ENCODE peak calls at places on chromosomes 6 and 20, in four cellular contexts. O, Q, Y and J are unnamed samples.

GRCh38 chr6:12147557-12148316 is 135.6 kb downstream of the HIVEP1 start:
- DNase-seq in Y (no peak), O (no peak), Q (no peak), J (no peak)

GRCh38 chr6:157226026-157226639 is 97.2 kb downstream of the TMEM242 start:
- DNase-seq in O (no peak), Y (no peak), Q (peak), J (no peak)

GRCh38 chr6:80336906-80337305 is 230.4 kb downstream of the BCKDHB start:
- DNase-seq in O (no peak), Y (no peak), Q (no peak), J (no peak)

GRCh38 chr6:107870379-107870778 is 46.3 kb upstream of the SCML4 start:
- DNase-seq in Y (no peak), O (no peak), Q (no peak), J (no peak)

GRCh38 chr6:101090281-101090680 is 209.2 kb upstream of the ASCC3 start:
- DNase-seq in O (no peak), Q (no peak), Y (no peak), J (no peak)

GRCh38 chr6:89944181-89944755 is 50.0 kb downstream of the GJA10 start:
- DNase-seq in Q (no peak), Y (no peak), O (no peak), J (no peak)

GRCh38 chr6:16130932-16131387 is 2.1 kb downstream of the MYLIP start:
- DNase-seq in O (no peak), Q (peak), Y (no peak), J (no peak)

GRCh38 chr6:42260972-42261371 is 43.3 kb upstream of the MRPS10 start:
- DNase-seq in O (no peak), Y (peak), Q (no peak), J (peak)

GRCh38 chr6:165729307-165729936 is 66.4 kb upstream of the PDE10A start:
- DNase-seq in O (no peak), Y (no peak), Q (no peak), J (peak)

GRCh38 chr6:1619666-1620503 is 10.2 kb downstream of the FOXC1 start:
- DNase-seq in O (no peak), Q (no peak), Y (peak), J (no peak)

GRCh38 chr6:16758163-16758975 is 2.9 kb downstream of the ATXN1 start:
- DNase-seq in Q (no peak), O (no peak), Y (no peak), J (no peak)

GRCh38 chr6:135583256-135583758 is 85.8 kb upstream of the AHI1 start:
- DNase-seq in O (no peak), Y (no peak), Q (no peak), J (no peak)

GRCh38 chr20:35772563-35773058 is 796 bp downstream of the PHF20 start:
- DNase-seq in O (no peak), Y (no peak), Q (no peak), J (no peak)

GRCh38 chr20:63253438-63254236 is 626 bp downstream of the NKAIN4 start:
- DNase-seq in Y (no peak), O (no peak), Q (no peak), J (no peak)

GRCh38 chr20:8790442-8791074 is 278.3 kb upstream of the PLCB4 start:
- DNase-seq in Y (no peak), O (no peak), Q (peak), J (no peak)

GRCh38 chr6:29679962-29680361 is 990 bp downstream of the ZFP57 start:
- DNase-seq in O (no peak), Y (no peak), Q (no peak), J (no peak)

GRCh38 chr6:113642714-113643442 is 214.3 kb upstream of the MARCKS start:
- DNase-seq in Y (no peak), Q (no peak), O (no peak), J (no peak)

GRCh38 chr6:115514656-115515055 is 546.0 kb downstream of the FRK start:
- DNase-seq in O (no peak), Y (no peak), Q (no peak), J (no peak)

GRCh38 chr6:28673800-28674671 is 148.4 kb downstream of the GPX5 start:
- DNase-seq in Q (no peak), O (no peak), Y (no peak), J (no peak)

GRCh38 chr6:136343700-136344099 is 54.1 kb upstream of the BCLAF1 start:
- DNase-seq in Y (no peak), O (no peak), Q (no peak), J (no peak)

GRCh38 chr6:152085533-152085932 is 278.1 kb downstream of the ESR1 start:
- DNase-seq in Q (no peak), O (no peak), Y (no peak), J (no peak)

GRCh38 chr6:95203153-95203754 is 374.1 kb upstream of the MANEA start:
- DNase-seq in O (no peak), Y (no peak), Q (no peak), J (no peak)

GRCh38 chr6:80607814-80608391 is 501.4 kb downstream of the BCKDHB start:
- DNase-seq in Y (no peak), Q (no peak), O (no peak), J (no peak)

GRCh38 chr6:137016366-137016765 is 28.4 kb downstream of the IL20RA start:
- DNase-seq in Y (no peak), O (no peak), Q (no peak), J (no peak)

GRCh38 chr6:160088069-160088773 is 33.4 kb upstream of the SLC22A1 start:
- DNase-seq in O (peak), Q (peak), Y (peak), J (no peak)

GRCh38 chr6:169269180-169270076 is 15.8 kb upstream of the THBS2 start:
- DNase-seq in O (peak), Q (no peak), Y (peak), J (no peak)

GRCh38 chr6:158774734-158775449 is 44.3 kb downstream of the EZR start:
- DNase-seq in O (no peak), Q (no peak), Y (no peak), J (no peak)

GRCh38 chr6:143838395-143838794 is 4.7 kb upstream of the LTV1 start:
- DNase-seq in Q (no peak), O (no peak), Y (no peak), J (no peak)

GRCh38 chr20:40339661-40340449 is 349.2 kb downstream of the MAFB start:
- DNase-seq in Y (peak), Q (peak), O (peak), J (no peak)

GRCh38 chr6:156777866-156778614 is 862 bp downstream of the ARID1B start:
- DNase-seq in Q (peak), Y (peak), O (peak), J (peak)

GRCh38 chr6:90905351-90905750 is 318.5 kb upstream of the MAP3K7 start:
- DNase-seq in O (no peak), Y (no peak), Q (no peak), J (no peak)

GRCh38 chr20:46430921-46431712 is 24.7 kb upstream of the ELMO2 start:
- DNase-seq in Q (no peak), Y (no peak), O (no peak), J (no peak)

GRCh38 chr20:22411568-22412450 is 172.6 kb downstream of the FOXA2 start:
- DNase-seq in Y (peak), Q (peak), O (peak), J (no peak)

GRCh38 chr6:88368071-88368787 is 202.1 kb upstream of the CNR1 start:
- DNase-seq in O (no peak), Y (no peak), Q (no peak), J (no peak)
- H3K27ac ChIP-seq in O (no peak), Y (no peak), Q (peak), J (no peak)

GRCh38 chr20:44537993-44538392 is 16.1 kb upstream of the SERINC3 start:
- DNase-seq in O (no peak), Q (no peak), Y (no peak), J (no peak)

GRCh38 chr20:44543345-44543744 is 21.5 kb upstream of the SERINC3 start:
- DNase-seq in O (no peak), Y (no peak), Q (no peak), J (no peak)

GRCh38 chr20:44541957-44542356 is 20.1 kb upstream of the SERINC3 start:
- DNase-seq in O (no peak), Y (no peak), Q (no peak), J (no peak)

GRCh38 chr20:44542902-44543301 is 21.0 kb upstream of the SERINC3 start:
- DNase-seq in Y (no peak), O (no peak), Q (no peak), J (no peak)

DNA sequence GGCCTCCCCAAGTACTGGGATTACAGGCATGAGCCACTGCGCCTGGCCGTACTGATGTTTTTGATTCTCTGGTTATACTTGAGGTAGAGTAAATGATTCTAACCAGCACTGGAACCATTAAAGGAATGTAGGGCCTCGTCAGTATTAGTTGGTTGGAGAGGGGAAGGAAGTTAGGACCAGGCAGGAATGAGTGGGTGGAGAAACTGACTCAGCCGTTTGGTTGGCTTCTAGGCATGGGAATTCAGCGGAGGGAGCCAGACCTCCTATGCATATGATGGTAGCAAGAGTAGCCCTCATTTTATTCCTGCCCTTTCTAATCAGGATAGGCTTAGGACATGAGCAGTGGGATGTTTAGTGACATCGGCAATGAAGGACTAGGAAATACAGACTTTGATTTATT is 19.0 kb upstream of the SERINC3 start:
- DNase-seq in Q (no peak), Y (no peak), O (no peak), J (no peak)
- H3K27ac ChIP-seq in Q (no peak), Y (no peak), O (no peak), J (no peak)

GRCh38 chr20:17859002-17859615 is 109.5 kb downstream of the SNX5 start:
- DNase-seq in Y (no peak), Q (peak), O (no peak), J (no peak)
- H3K27ac ChIP-seq in Y (no peak), Q (no peak), O (no peak), J (no peak)

GRCh38 chr6:124066995-124067552 is 263.4 kb downstream of the NKAIN2 start:
- DNase-seq in Q (no peak), Y (no peak), O (no peak), J (no peak)
- H3K27ac ChIP-seq in Q (no peak), Y (peak), O (no peak), J (no peak)

GRCh38 chr6:56481957-56482356 is 160.7 kb downstream of the DST start:
- DNase-seq in O (no peak), Y (no peak), Q (no peak), J (no peak)

GRCh38 chr6:56482525-56482924 is 160.2 kb downstream of the DST start:
- DNase-seq in Y (no peak), Q (no peak), O (no peak), J (no peak)

GRCh38 chr6:56486681-56487080 is 156.0 kb downstream of the DST start:
- DNase-seq in Y (no peak), O (no peak), Q (no peak), J (no peak)

GRCh38 chr6:56483929-56484328 is 158.8 kb downstream of the DST start:
- DNase-seq in Q (no peak), O (no peak), Y (no peak), J (no peak)

DNA sequence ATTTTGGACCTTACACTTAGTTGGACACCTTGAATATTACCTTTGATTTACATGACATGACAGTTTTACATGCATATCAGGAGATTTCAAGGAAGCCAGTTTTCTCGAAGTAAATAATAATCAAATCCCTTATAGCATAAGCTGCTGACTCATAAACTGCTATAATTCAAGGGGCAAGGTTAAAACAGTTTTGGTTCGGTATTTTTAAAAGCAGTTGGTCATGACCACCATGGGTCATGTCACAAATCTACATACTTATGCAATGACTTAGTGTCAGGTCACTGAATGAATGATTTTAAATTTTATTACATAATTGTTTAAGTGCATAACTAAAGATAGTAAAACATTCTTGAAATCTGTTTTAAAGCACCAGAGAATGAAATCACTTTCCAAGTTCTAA is 158.0 kb downstream of the DST start:
- DNase-seq in O (no peak), Y (no peak), Q (no peak), J (no peak)
- H3K27ac ChIP-seq in O (no peak), Y (no peak), Q (peak), J (no peak)

GRCh38 chr6:46454691-46455090 is 36.6 kb downstream of the RCAN2 start:
- DNase-seq in Y (no peak), Q (no peak), O (no peak), J (no peak)
- H3K27ac ChIP-seq in Y (no peak), Q (peak), O (peak), J (no peak)